ENCODE peak calls at places on chromosomes 3 and 15, in four cellular contexts. G, Y, M and T are unnamed samples.

GRCh38 chr3:109702252-109702651 is 364.9 kb upstream of the DPPA4 start:
- DNase-seq in G (no peak), Y (peak), M (no peak), T (no peak)

GRCh38 chr3:196323723-196324122 is 5.7 kb upstream of the DYNLT2B start:
- DNase-seq in G (no peak), Y (peak), M (no peak), T (no peak)

GRCh38 chr3:44468572-44469520 is 8.6 kb downstream of the ZNF445 start:
- DNase-seq in G (no peak), Y (peak), M (no peak), T (no peak)

GRCh38 chr3:81816473-81817260 is 55.2 kb upstream of the GBE1 start:
- DNase-seq in G (no peak), Y (peak), M (no peak), T (no peak)

GRCh38 chr15:100042558-100042957 is 299.2 kb downstream of the ADAMTS17 start:
- DNase-seq in G (no peak), Y (peak), M (no peak), T (no peak)

GRCh38 chr15:62802612-62803011 is 239.9 kb upstream of the TPM1 start:
- DNase-seq in G (no peak), Y (no peak), M (no peak), T (no peak)

GRCh38 chr15:44298878-44299277 is 10.4 kb downstream of the GOLM2 start:
- DNase-seq in G (no peak), Y (peak), M (no peak), T (peak)

GRCh38 chr3:119965692-119966091 is 128.6 kb downstream of the GSK3B start:
- DNase-seq in G (no peak), Y (no peak), M (no peak), T (no peak)

GRCh38 chr3:138376663-138377062 is 28.3 kb downstream of the MRAS start:
- DNase-seq in G (no peak), Y (no peak), M (no peak), T (no peak)

GRCh38 chr15:25060996-25061620 is 106.3 kb downstream of the SNRPN start:
- DNase-seq in G (no peak), Y (no peak), M (peak), T (no peak)

GRCh38 chr15:99029358-99029871 is 21.8 kb upstream of the PGPEP1L start:
- DNase-seq in G (no peak), Y (no peak), M (no peak), T (no peak)

GRCh38 chr3:44104668-44105321 is 136.9 kb upstream of the TOPAZ1 start:
- DNase-seq in G (no peak), Y (peak), M (no peak), T (peak)

GRCh38 chr3:133895208-133896001 is at the start of gene RAB6B:
- DNase-seq in G (no peak), Y (peak), M (no peak), T (no peak)

GRCh38 chr15:73930790-73931281 is 4.6 kb downstream of the LOXL1 start:
- DNase-seq in G (no peak), Y (peak), M (no peak), T (peak)

GRCh38 chr3:197752107-197752506 is 2.4 kb downstream of the FYTTD1 start:
- DNase-seq in G (no peak), Y (peak), M (no peak), T (peak)

GRCh38 chr3:76698136-76698535 is 341.8 kb upstream of the ROBO2 start:
- DNase-seq in G (no peak), Y (no peak), M (no peak), T (no peak)

GRCh38 chr15:26661727-26662126 is 111.1 kb downstream of the GABRB3 start:
- DNase-seq in G (no peak), Y (no peak), M (no peak), T (peak)

GRCh38 chr3:167396075-167396474 is 16.0 kb upstream of the ZBBX start:
- DNase-seq in G (no peak), Y (no peak), M (no peak), T (no peak)

GRCh38 chr15:31062965-31063355 is 38.6 kb downstream of the TRPM1 start:
- DNase-seq in G (no peak), Y (peak), M (no peak), T (no peak)

GRCh38 chr15:85955501-85956391 is 123.9 kb upstream of the AGBL1 start:
- DNase-seq in G (no peak), Y (no peak), M (no peak), T (no peak)

GRCh38 chr3:193805448-193805847 is 212.4 kb downstream of the OPA1 start:
- DNase-seq in G (peak), Y (peak), M (no peak), T (peak)

GRCh38 chr15:101489236-101489632 is 273 bp downstream of the PCSK6 start:
- DNase-seq in G (no peak), Y (no peak), M (peak), T (no peak)
- TF ChIP-seq CTCF in G (no peak), Y (no peak), M (no peak), T (no peak)

GRCh38 chr3:165256554-165256953 is 60.4 kb upstream of the SLITRK3 start:
- DNase-seq in G (no peak), Y (no peak), M (no peak), T (no peak)
- TF ChIP-seq CTCF in G (no peak), Y (peak), M (no peak), T (peak)

GRCh38 chr3:195003006-195003892 is 267.7 kb downstream of the XXYLT1 start:
- DNase-seq in G (peak), Y (peak), M (peak), T (no peak)

GRCh38 chr3:195004512-195005250 is 266.3 kb downstream of the XXYLT1 start:
- DNase-seq in G (no peak), Y (no peak), M (peak), T (no peak)

GRCh38 chr3:195001261-195001660 is 269.7 kb downstream of the XXYLT1 start:
- DNase-seq in G (no peak), Y (no peak), M (no peak), T (no peak)

GRCh38 chr3:195003893-195004289 is 267.1 kb downstream of the XXYLT1 start:
- DNase-seq in G (no peak), Y (no peak), M (peak), T (no peak)

GRCh38 chr3:195001961-195002861 is 268.7 kb downstream of the XXYLT1 start:
- DNase-seq in G (no peak), Y (peak), M (peak), T (peak)
- TF ChIP-seq CTCF in G (no peak), Y (peak), M (no peak), T (peak)

GRCh38 chr15:39508536-39508935 is 72.3 kb upstream of the THBS1 start:
- DNase-seq in G (no peak), Y (peak), M (no peak), T (no peak)
- TF ChIP-seq CTCF in G (no peak), Y (no peak), M (no peak), T (no peak)

GRCh38 chr3:52353291-52353855 is 37.3 kb downstream of the DNAH1 start:
- DNase-seq in G (no peak), Y (no peak), M (no peak), T (no peak)
- TF ChIP-seq CTCF in G (no peak), Y (no peak), M (no peak), T (no peak)

DNA sequence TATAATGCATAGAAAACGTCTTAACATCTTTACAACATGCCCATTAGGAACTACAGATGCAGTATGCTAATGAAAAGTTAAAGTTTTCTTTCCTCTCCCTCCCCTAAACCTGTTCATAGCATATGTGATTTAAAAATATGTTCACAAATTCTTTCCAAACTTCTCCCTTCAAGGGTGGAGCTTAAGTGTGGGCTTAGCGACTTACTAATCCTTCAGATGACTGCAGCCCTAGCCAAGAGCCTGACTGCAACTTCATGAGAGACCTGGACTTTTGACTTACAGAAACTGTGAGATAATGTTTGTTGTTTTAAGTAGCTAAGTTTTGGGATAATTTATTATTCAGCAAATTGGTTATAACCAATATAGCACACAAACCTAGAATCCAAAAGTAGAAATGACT is 22.0 kb upstream of the ANXA2 start:
- DNase-seq in G (no peak), Y (peak), M (no peak), T (peak)
- TF ChIP-seq CTCF in G (no peak), Y (no peak), M (no peak), T (no peak)